ENCODE peak calls at places on chromosomes 2 and 18, in six cellular contexts. C is NT2/D1; Y is stimulated activated CD8-positive, alpha-beta memory T cell treated with anti-CD3 and anti-CD28 coated beads, Interleukin-2, amount 100 ng/mL, for 1 hour; S is iris pigment epithelial cell; F is non-pigmented ciliary epithelial cell; T is brain microvascular endothelial cell. B is an unnamed sample.

GRCh38 chr2:136131961-136132839 is 14.3 kb upstream of the CXCR4 start:
- DNase-seq in C (no peak), Y (no peak), S (no peak), F (no peak), T (no peak), B (peak; percentile 67)

GRCh38 chr2:217396586-217396985 is 536.7 kb upstream of the TNP1 start:
- DNase-seq in C (no peak), Y (no peak), S (no peak), F (no peak), T (no peak), B (no peak)

GRCh38 chr18:48022531-48023330 is 92.3 kb upstream of the SMAD2 start:
- DNase-seq in C (peak; percentile 39), Y (no peak), S (peak; percentile 65), F (no peak), T (peak; percentile 32), B (no peak)

GRCh38 chr2:1504311-1504750 is 91.1 kb downstream of the TPO start:
- DNase-seq in C (no peak), Y (no peak), S (no peak), F (no peak), T (no peak), B (peak; percentile 7)

GRCh38 chr2:145674705-145675104 is 1154.8 kb upstream of the ZEB2 start:
- DNase-seq in C (no peak), Y (no peak), S (no peak), F (no peak), T (no peak), B (no peak)

GRCh38 chr2:231894566-231895380 is 31.4 kb downstream of the NPPC start:
- DNase-seq in C (no peak), Y (no peak), S (no peak), F (no peak), T (no peak), B (no peak)

GRCh38 chr2:176931588-176932563 is 280.7 kb upstream of the HNRNPA3 start:
- DNase-seq in C (no peak), Y (no peak), S (peak; percentile 31), F (peak; percentile 15), T (no peak), B (no peak)

GRCh38 chr2:110807520-110807919 is 75.1 kb downstream of the ACOXL start:
- DNase-seq in C (no peak), Y (no peak), S (peak; percentile 31), F (peak; percentile 10), T (peak; percentile 38), B (no peak)

GRCh38 chr2:197777823-197778407 is 7.2 kb downstream of the BOLL start:
- DNase-seq in C (no peak), Y (no peak), S (peak; percentile 31), F (peak; percentile 4), T (no peak), B (no peak)

GRCh38 chr18:63342206-63342605 is 22.6 kb upstream of the BCL2 start:
- DNase-seq in C (no peak), Y (no peak), S (peak; percentile 38), F (no peak), T (no peak), B (peak; percentile 23)

GRCh38 chr2:216287251-216287650 is 85.0 kb downstream of the MARCHF4 start:
- DNase-seq in C (no peak), Y (no peak), S (no peak), F (no peak), T (peak; percentile 39), B (no peak)

GRCh38 chr18:59929621-59930295 is 30.0 kb downstream of the PMAIP1 start:
- DNase-seq in C (no peak), Y (no peak), S (no peak), F (no peak), T (no peak), B (no peak)

GRCh38 chr2:20935168-20935567 is 108.7 kb downstream of the APOB start:
- DNase-seq in C (no peak), Y (no peak), S (no peak), F (no peak), T (no peak), B (no peak)

GRCh38 chr2:178474560-178474959 is 3.8 kb downstream of the FKBP7 start:
- DNase-seq in C (no peak), Y (no peak), S (no peak), F (no peak), T (no peak), B (no peak)

GRCh38 chr18:45567123-45567522 is 48.2 kb upstream of the SLC14A2 start:
- DNase-seq in C (peak; percentile 9), Y (no peak), S (peak; percentile 78), F (peak; percentile 34), T (peak; percentile 85), B (no peak)

GRCh38 chr2:25596506-25596905 is 76.9 kb downstream of the DTNB start:
- DNase-seq in C (no peak), Y (no peak), S (peak; percentile 39), F (no peak), T (no peak), B (no peak)

GRCh38 chr18:13126966-13127598 is 91.5 kb upstream of the LDLRAD4 start:
- DNase-seq in C (no peak), Y (no peak), S (no peak), F (no peak), T (no peak), B (no peak)

GRCh38 chr2:85303780-85304531 is 23.8 kb downstream of the TGOLN2 start:
- DNase-seq in C (no peak), Y (no peak), S (no peak), F (no peak), T (no peak), B (no peak)

GRCh38 chr18:46917808-46918600 is 602 bp downstream of the KATNAL2 start:
- DNase-seq in C (peak; percentile 50), Y (no peak), S (peak; percentile 54), F (no peak), T (peak; percentile 41), B (peak; percentile 16)

GRCh38 chr2:233674995-233675394 is 3.3 kb downstream of the UGT1A9 start:
- DNase-seq in C (no peak), Y (no peak), S (no peak), F (no peak), T (no peak), B (no peak)

GRCh38 chr2:238130696-238131628 is 7.5 kb upstream of the KLHL30 start:
- DNase-seq in C (no peak), Y (no peak), S (no peak), F (no peak), T (no peak), B (no peak)

GRCh38 chr2:137348301-137348700 is 583.0 kb downstream of the THSD7B start:
- DNase-seq in C (no peak), Y (no peak), S (peak; percentile 5), F (no peak), T (no peak), B (no peak)

GRCh38 chr2:127134833-127135830 is 28.2 kb upstream of the BIN1 start:
- DNase-seq in C (no peak), Y (no peak), S (no peak), F (no peak), T (no peak), B (no peak)

GRCh38 chr18:13217971-13218375 is 587 bp upstream of the LDLRAD4 start:
- DNase-seq in C (no peak), Y (no peak), S (no peak), F (no peak), T (no peak), B (no peak)